ENCODE peak calls at places on chromosome 10, in nine cellular contexts. L is H7; E is stimulated activated CD4-positive, alpha-beta T cell treated with anti-CD3 and anti-CD28 coated beads, Interleukin-4, amount 100 ng/mL, for 1 hour; A is cardiac fibroblast; N is NCI-H1436; F is left colon; U is stimulated activated naive CD8-positive, alpha-beta T cell treated with anti-CD3 and anti-CD28 coated beads, Interleukin-15, amount 100 ng/mL, for 72 hours; W is AG09319; J is stimulated activated CD8-positive, alpha-beta memory T cell treated with anti-CD3 and anti-CD28 coated beads, Interleukin-15, amount 100 ng/mL, for 24 hours. C is an unnamed sample.

GRCh38 chr10:123741711-123742110 is 75.6 kb downstream of the GPR26 start:
- DNase-seq in A (no peak), U (no peak), J (no peak), W (no peak), F (no peak), E (no peak), L (no peak), N (no peak), C (no peak)

GRCh38 chr10:116287906-116288501 is 15.0 kb upstream of the GFRA1 start:
- DNase-seq in U (peak), L (peak), W (peak), A (peak), J (no peak), F (no peak), N (peak), E (no peak), C (no peak)

GRCh38 chr10:8044908-8045727 is 9.4 kb upstream of the GATA3 start:
- DNase-seq in U (peak), A (no peak), F (no peak), E (no peak), J (no peak), L (peak), W (no peak), N (no peak), C (no peak)

GRCh38 chr10:28980264-28980663 is 302.9 kb downstream of the BAMBI start:
- DNase-seq in U (no peak), N (no peak), J (no peak), L (peak), F (no peak), W (no peak), E (no peak), A (no peak), C (no peak)

GRCh38 chr10:79374312-79375191 is 27.3 kb downstream of the PPIF start:
- DNase-seq in F (peak), U (peak), A (peak), L (peak), W (peak), N (peak), J (peak), E (peak), C (peak)

GRCh38 chr10:35306852-35307251 is 29.5 kb upstream of the CCNY start:
- DNase-seq in J (no peak), E (no peak), A (peak), N (no peak), L (no peak), U (no peak), F (peak), W (no peak), C (peak)

GRCh38 chr10:129350690-129351089 is 116.4 kb upstream of the MGMT start:
- DNase-seq in L (no peak), U (no peak), J (no peak), A (no peak), N (no peak), F (no peak), W (no peak), E (no peak), C (no peak)

GRCh38 chr10:60940435-60940834 is 3.5 kb downstream of the RHOBTB1 start:
- DNase-seq in F (no peak), L (no peak), W (no peak), E (no peak), U (no peak), J (no peak), N (no peak), A (no peak), C (no peak)

GRCh38 chr10:100315603-100316002 is 14.4 kb downstream of the PKD2L1 start:
- DNase-seq in F (no peak), N (no peak), W (no peak), J (no peak), U (no peak), E (no peak), L (no peak), A (no peak), C (no peak)